ENCODE peak calls at places on chromosome 19, in six cellular contexts. One of them, this sample, is unnamed.

GRCh38 chr19:47603706-47604310 is 5.1 kb upstream of the BICRA start:
- DNase-seq in NCI-H187 treated with DMSO at 0.1 percent for 48 hours: no peak
- DNase-seq in nucleus accumbens: no peak
- DNase-seq in ovary: no peak
- DNase-seq in kidney glomerular epithelial cell: no peak
- DNase-seq in heart left ventricle: peak
- DNase-seq in this sample: no peak

GRCh38 chr19:18060472-18060871 is 26.3 kb downstream of the IL12RB1 start:
- DNase-seq in NCI-H187 treated with DMSO at 0.1 percent for 48 hours: no peak
- DNase-seq in nucleus accumbens: no peak
- DNase-seq in ovary: no peak
- DNase-seq in kidney glomerular epithelial cell: no peak
- DNase-seq in heart left ventricle: no peak
- DNase-seq in this sample: no peak

GRCh38 chr19:48720251-48720612 is 707 bp upstream of the MAMSTR start:
- DNase-seq in NCI-H187 treated with DMSO at 0.1 percent for 48 hours: no peak
- DNase-seq in nucleus accumbens: no peak
- DNase-seq in ovary: no peak
- DNase-seq in kidney glomerular epithelial cell: no peak
- DNase-seq in heart left ventricle: no peak
- DNase-seq in this sample: no peak

GRCh38 chr19:13917888-13918406 is 11.9 kb downstream of the CC2D1A start:
- DNase-seq in NCI-H187 treated with DMSO at 0.1 percent for 48 hours: no peak
- DNase-seq in nucleus accumbens: no peak
- DNase-seq in ovary: no peak
- DNase-seq in kidney glomerular epithelial cell: no peak
- DNase-seq in heart left ventricle: no peak
- DNase-seq in this sample: no peak

GRCh38 chr19:12790628-12791344 is 500 bp upstream of the JUNB start:
- DNase-seq in NCI-H187 treated with DMSO at 0.1 percent for 48 hours: no peak
- DNase-seq in nucleus accumbens: no peak
- DNase-seq in ovary: no peak
- DNase-seq in kidney glomerular epithelial cell: no peak
- DNase-seq in heart left ventricle: no peak
- DNase-seq in this sample: no peak

GRCh38 chr19:37855098-37855497 is 51.3 kb downstream of the WDR87 start:
- DNase-seq in NCI-H187 treated with DMSO at 0.1 percent for 48 hours: no peak
- DNase-seq in nucleus accumbens: no peak
- DNase-seq in ovary: no peak
- DNase-seq in kidney glomerular epithelial cell: peak
- DNase-seq in heart left ventricle: peak
- DNase-seq in this sample: no peak

GRCh38 chr19:10769533-10770491 is 51.9 kb downstream of the DNM2 start:
- DNase-seq in NCI-H187 treated with DMSO at 0.1 percent for 48 hours: no peak
- DNase-seq in nucleus accumbens: peak
- DNase-seq in ovary: peak
- DNase-seq in kidney glomerular epithelial cell: peak
- DNase-seq in heart left ventricle: peak
- DNase-seq in this sample: no peak

GRCh38 chr19:35868172-35868822 is at the start of gene APLP1:
- DNase-seq in NCI-H187 treated with DMSO at 0.1 percent for 48 hours: no peak
- DNase-seq in nucleus accumbens: peak
- DNase-seq in ovary: peak
- DNase-seq in kidney glomerular epithelial cell: peak
- DNase-seq in heart left ventricle: peak
- DNase-seq in this sample: no peak

GRCh38 chr19:4234142-4234861 is 5.0 kb downstream of the EBI3 start:
- DNase-seq in NCI-H187 treated with DMSO at 0.1 percent for 48 hours: no peak
- DNase-seq in nucleus accumbens: no peak
- DNase-seq in ovary: no peak
- DNase-seq in kidney glomerular epithelial cell: no peak
- DNase-seq in heart left ventricle: no peak
- DNase-seq in this sample: no peak

GRCh38 chr19:6833166-6833790 is 54.1 kb upstream of the ADGRE1 start:
- DNase-seq in NCI-H187 treated with DMSO at 0.1 percent for 48 hours: no peak
- DNase-seq in nucleus accumbens: no peak
- DNase-seq in ovary: no peak
- DNase-seq in kidney glomerular epithelial cell: no peak
- DNase-seq in heart left ventricle: no peak
- DNase-seq in this sample: no peak